ENCODE peak calls at places on chromosomes 2 and 18, in ten cellular contexts. One of them, this sample, is unnamed.

GRCh38 chr2:174744111-174744510 is 20.2 kb downstream of the CHRNA1 start:
- DNase-seq in endothelial cell: no peak
- DNase-seq in GM12865: no peak
- DNase-seq in RWPE1: no peak
- DNase-seq in CD8-positive, alpha-beta T cell: no peak
- DNase-seq in NB4: no peak
- DNase-seq in WTC11: no peak
- DNase-seq in HL-60: no peak
- DNase-seq in heart right ventricle: no peak
- DNase-seq in brain microvascular endothelial cell: no peak
- DNase-seq in this sample: no peak

GRCh38 chr18:45920367-45920766 is 46.8 kb downstream of the EPG5 start:
- DNase-seq in endothelial cell: no peak
- DNase-seq in GM12865: peak; percentile 9
- DNase-seq in RWPE1: peak; percentile 48
- DNase-seq in CD8-positive, alpha-beta T cell: no peak
- DNase-seq in NB4: peak; percentile 5
- DNase-seq in WTC11: no peak
- DNase-seq in HL-60: no peak
- DNase-seq in heart right ventricle: peak; percentile 84
- DNase-seq in brain microvascular endothelial cell: peak; percentile 30
- DNase-seq in this sample: no peak

GRCh38 chr2:170235860-170236638 is 58.1 kb downstream of the MYO3B start:
- DNase-seq in endothelial cell: peak; percentile 76
- DNase-seq in GM12865: peak; percentile 55
- DNase-seq in RWPE1: peak; percentile 26
- DNase-seq in CD8-positive, alpha-beta T cell: no peak
- DNase-seq in NB4: peak; percentile 73
- DNase-seq in WTC11: peak; percentile 36
- DNase-seq in HL-60: no peak
- DNase-seq in heart right ventricle: peak; percentile 24
- DNase-seq in brain microvascular endothelial cell: peak; percentile 56
- DNase-seq in this sample: peak; percentile 65

GRCh38 chr2:95709831-95710230 is 118.0 kb downstream of the TRIM43 start:
- DNase-seq in endothelial cell: no peak
- DNase-seq in GM12865: no peak
- DNase-seq in RWPE1: no peak
- DNase-seq in CD8-positive, alpha-beta T cell: no peak
- DNase-seq in NB4: no peak
- DNase-seq in WTC11: no peak
- DNase-seq in HL-60: no peak
- DNase-seq in heart right ventricle: no peak
- DNase-seq in brain microvascular endothelial cell: no peak
- DNase-seq in this sample: no peak

GRCh38 chr2:100902833-100903405 is 83.0 kb downstream of the NPAS2 start:
- DNase-seq in endothelial cell: no peak
- DNase-seq in GM12865: no peak
- DNase-seq in RWPE1: peak; percentile 91
- DNase-seq in CD8-positive, alpha-beta T cell: no peak
- DNase-seq in NB4: peak; percentile 22
- DNase-seq in WTC11: no peak
- DNase-seq in HL-60: no peak
- DNase-seq in heart right ventricle: no peak
- DNase-seq in brain microvascular endothelial cell: peak; percentile 92
- DNase-seq in this sample: no peak

GRCh38 chr2:170339753-170340692 is 162.1 kb downstream of the MYO3B start:
- DNase-seq in endothelial cell: no peak
- DNase-seq in GM12865: no peak
- DNase-seq in RWPE1: no peak
- DNase-seq in CD8-positive, alpha-beta T cell: no peak
- DNase-seq in NB4: no peak
- DNase-seq in WTC11: no peak
- DNase-seq in HL-60: no peak
- DNase-seq in heart right ventricle: no peak
- DNase-seq in brain microvascular endothelial cell: no peak
- DNase-seq in this sample: no peak

GRCh38 chr18:22168360-22168921 is 948 bp upstream of the GATA6 start:
- DNase-seq in endothelial cell: peak; percentile 56
- DNase-seq in GM12865: no peak
- DNase-seq in RWPE1: peak; percentile 20
- DNase-seq in CD8-positive, alpha-beta T cell: no peak
- DNase-seq in NB4: peak; percentile 35
- DNase-seq in WTC11: peak; percentile 23
- DNase-seq in HL-60: no peak
- DNase-seq in heart right ventricle: peak; percentile 44
- DNase-seq in brain microvascular endothelial cell: no peak
- DNase-seq in this sample: peak; percentile 25

GRCh38 chr2:157574165-157574564 is 54.5 kb downstream of the ACVR1C start:
- DNase-seq in endothelial cell: no peak
- DNase-seq in GM12865: no peak
- DNase-seq in RWPE1: no peak
- DNase-seq in CD8-positive, alpha-beta T cell: no peak
- DNase-seq in NB4: no peak
- DNase-seq in WTC11: no peak
- DNase-seq in HL-60: no peak
- DNase-seq in heart right ventricle: no peak
- DNase-seq in brain microvascular endothelial cell: no peak
- DNase-seq in this sample: no peak

GRCh38 chr2:166126014-166126639 is 1.7 kb downstream of the SCN1A start:
- DNase-seq in endothelial cell: no peak
- DNase-seq in GM12865: no peak
- DNase-seq in RWPE1: no peak
- DNase-seq in CD8-positive, alpha-beta T cell: no peak
- DNase-seq in NB4: no peak
- DNase-seq in WTC11: no peak
- DNase-seq in HL-60: no peak
- DNase-seq in heart right ventricle: no peak
- DNase-seq in brain microvascular endothelial cell: no peak
- DNase-seq in this sample: no peak

GRCh38 chr2:166125557-166125956 is 2.3 kb downstream of the SCN1A start:
- DNase-seq in endothelial cell: no peak
- DNase-seq in GM12865: no peak
- DNase-seq in RWPE1: no peak
- DNase-seq in CD8-positive, alpha-beta T cell: no peak
- DNase-seq in NB4: no peak
- DNase-seq in WTC11: no peak
- DNase-seq in HL-60: no peak
- DNase-seq in heart right ventricle: no peak
- DNase-seq in brain microvascular endothelial cell: no peak
- DNase-seq in this sample: no peak

GRCh38 chr2:166128156-166128505 is 311 bp upstream of the SCN1A start:
- DNase-seq in endothelial cell: no peak
- DNase-seq in GM12865: no peak
- DNase-seq in RWPE1: no peak
- DNase-seq in CD8-positive, alpha-beta T cell: no peak
- DNase-seq in NB4: no peak
- DNase-seq in WTC11: no peak
- DNase-seq in HL-60: no peak
- DNase-seq in heart right ventricle: no peak
- DNase-seq in brain microvascular endothelial cell: no peak
- DNase-seq in this sample: no peak

GRCh38 chr2:166127217-166128155 is at the start of gene SCN1A:
- DNase-seq in endothelial cell: no peak
- DNase-seq in GM12865: peak; percentile 38
- DNase-seq in RWPE1: peak; percentile 10
- DNase-seq in CD8-positive, alpha-beta T cell: no peak
- DNase-seq in NB4: peak; percentile 48
- DNase-seq in WTC11: no peak
- DNase-seq in HL-60: no peak
- DNase-seq in heart right ventricle: no peak
- DNase-seq in brain microvascular endothelial cell: no peak
- DNase-seq in this sample: peak; percentile 28
- TF ChIP-seq CTCF in endothelial cell: peak; percentile 92
- TF ChIP-seq CTCF in GM12865: peak; percentile 46
- TF ChIP-seq CTCF in RWPE1: peak; percentile 77
- TF ChIP-seq CTCF in CD8-positive, alpha-beta T cell: peak; percentile 77
- TF ChIP-seq CTCF in NB4: peak; percentile 21
- TF ChIP-seq CTCF in WTC11: peak; percentile 56
- TF ChIP-seq CTCF in HL-60: no peak
- TF ChIP-seq CTCF in heart right ventricle: peak; percentile 65
- TF ChIP-seq CTCF in brain microvascular endothelial cell: peak; percentile 36
- TF ChIP-seq CTCF in this sample: peak; percentile 80

GRCh38 chr2:9702604-9703084 is 71.8 kb upstream of the YWHAQ start:
- DNase-seq in endothelial cell: no peak
- DNase-seq in GM12865: no peak
- DNase-seq in RWPE1: no peak
- DNase-seq in CD8-positive, alpha-beta T cell: no peak
- DNase-seq in NB4: no peak
- DNase-seq in WTC11: no peak
- DNase-seq in HL-60: no peak
- DNase-seq in heart right ventricle: no peak
- DNase-seq in brain microvascular endothelial cell: no peak
- DNase-seq in this sample: no peak

GRCh38 chr2:9704600-9704999 is 73.8 kb upstream of the YWHAQ start:
- DNase-seq in endothelial cell: no peak
- DNase-seq in GM12865: no peak
- DNase-seq in RWPE1: no peak
- DNase-seq in CD8-positive, alpha-beta T cell: no peak
- DNase-seq in NB4: no peak
- DNase-seq in WTC11: no peak
- DNase-seq in HL-60: no peak
- DNase-seq in heart right ventricle: no peak
- DNase-seq in brain microvascular endothelial cell: no peak
- DNase-seq in this sample: no peak

GRCh38 chr2:9707008-9707407 is 76.2 kb upstream of the YWHAQ start:
- DNase-seq in endothelial cell: no peak
- DNase-seq in GM12865: no peak
- DNase-seq in RWPE1: no peak
- DNase-seq in CD8-positive, alpha-beta T cell: no peak
- DNase-seq in NB4: no peak
- DNase-seq in WTC11: no peak
- DNase-seq in HL-60: no peak
- DNase-seq in heart right ventricle: no peak
- DNase-seq in brain microvascular endothelial cell: no peak
- DNase-seq in this sample: no peak

GRCh38 chr2:9703085-9703641 is 72.4 kb upstream of the YWHAQ start:
- DNase-seq in endothelial cell: no peak
- DNase-seq in GM12865: peak; percentile 58
- DNase-seq in RWPE1: peak; percentile 87
- DNase-seq in CD8-positive, alpha-beta T cell: peak; percentile 84
- DNase-seq in NB4: peak; percentile 58
- DNase-seq in WTC11: no peak
- DNase-seq in HL-60: no peak
- DNase-seq in heart right ventricle: no peak
- DNase-seq in brain microvascular endothelial cell: peak; percentile 27
- DNase-seq in this sample: no peak

GRCh38 chr2:9703701-9704221 is 73.0 kb upstream of the YWHAQ start:
- DNase-seq in endothelial cell: no peak
- DNase-seq in GM12865: peak; percentile 27
- DNase-seq in RWPE1: peak; percentile 75
- DNase-seq in CD8-positive, alpha-beta T cell: no peak
- DNase-seq in NB4: peak; percentile 86
- DNase-seq in WTC11: no peak
- DNase-seq in HL-60: peak; percentile 43
- DNase-seq in heart right ventricle: no peak
- DNase-seq in brain microvascular endothelial cell: peak; percentile 66
- DNase-seq in this sample: no peak
- TF ChIP-seq CTCF in endothelial cell: no peak
- TF ChIP-seq CTCF in GM12865: no peak
- TF ChIP-seq CTCF in RWPE1: no peak
- TF ChIP-seq CTCF in CD8-positive, alpha-beta T cell: no peak
- TF ChIP-seq CTCF in NB4: no peak
- TF ChIP-seq CTCF in WTC11: no peak
- TF ChIP-seq CTCF in HL-60: no peak
- TF ChIP-seq CTCF in heart right ventricle: no peak
- TF ChIP-seq CTCF in brain microvascular endothelial cell: peak; percentile 7
- TF ChIP-seq CTCF in this sample: no peak

GRCh38 chr2:127125821-127126220 is 18.9 kb upstream of the BIN1 start:
- DNase-seq in endothelial cell: no peak
- DNase-seq in GM12865: no peak
- DNase-seq in RWPE1: no peak
- DNase-seq in CD8-positive, alpha-beta T cell: no peak
- DNase-seq in NB4: no peak
- DNase-seq in WTC11: no peak
- DNase-seq in HL-60: no peak
- DNase-seq in heart right ventricle: no peak
- DNase-seq in brain microvascular endothelial cell: no peak
- DNase-seq in this sample: no peak

GRCh38 chr2:127128508-127128907 is 21.6 kb upstream of the BIN1 start:
- DNase-seq in endothelial cell: no peak
- DNase-seq in GM12865: peak; percentile 87
- DNase-seq in RWPE1: peak; percentile 37
- DNase-seq in CD8-positive, alpha-beta T cell: no peak
- DNase-seq in NB4: no peak
- DNase-seq in WTC11: peak; percentile 60
- DNase-seq in HL-60: no peak
- DNase-seq in heart right ventricle: no peak
- DNase-seq in brain microvascular endothelial cell: no peak
- DNase-seq in this sample: no peak

GRCh38 chr2:127133793-127134192 is 26.8 kb upstream of the BIN1 start:
- DNase-seq in endothelial cell: no peak
- DNase-seq in GM12865: no peak
- DNase-seq in RWPE1: no peak
- DNase-seq in CD8-positive, alpha-beta T cell: no peak
- DNase-seq in NB4: no peak
- DNase-seq in WTC11: no peak
- DNase-seq in HL-60: no peak
- DNase-seq in heart right ventricle: no peak
- DNase-seq in brain microvascular endothelial cell: no peak
- DNase-seq in this sample: no peak

GRCh38 chr2:127134235-127134634 is 27.3 kb upstream of the BIN1 start:
- DNase-seq in endothelial cell: no peak
- DNase-seq in GM12865: no peak
- DNase-seq in RWPE1: no peak
- DNase-seq in CD8-positive, alpha-beta T cell: no peak
- DNase-seq in NB4: no peak
- DNase-seq in WTC11: no peak
- DNase-seq in HL-60: no peak
- DNase-seq in heart right ventricle: no peak
- DNase-seq in brain microvascular endothelial cell: no peak
- DNase-seq in this sample: no peak

DNA sequence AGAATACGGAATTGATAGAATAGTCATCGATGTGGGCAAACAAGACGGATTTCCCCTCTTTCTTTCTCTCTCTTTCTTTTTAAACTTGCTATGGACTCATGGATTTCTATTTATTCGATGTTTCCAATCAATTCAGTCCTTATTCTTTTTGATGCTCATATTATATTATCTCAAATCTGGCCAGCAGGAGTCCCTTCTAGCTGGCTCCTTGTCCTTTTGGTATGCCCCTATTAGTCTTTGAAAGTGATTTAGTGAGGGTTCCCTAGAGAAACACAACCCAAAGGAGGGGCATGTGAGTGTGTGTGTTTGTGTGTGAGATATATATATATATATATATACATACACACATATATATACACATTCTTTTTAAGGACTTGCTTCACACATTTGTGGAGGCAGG is 23.5 kb upstream of the BIN1 start:
- DNase-seq in endothelial cell: no peak
- DNase-seq in GM12865: no peak
- DNase-seq in RWPE1: no peak
- DNase-seq in CD8-positive, alpha-beta T cell: no peak
- DNase-seq in NB4: no peak
- DNase-seq in WTC11: no peak
- DNase-seq in HL-60: no peak
- DNase-seq in heart right ventricle: no peak
- DNase-seq in brain microvascular endothelial cell: no peak
- DNase-seq in this sample: no peak
- TF ChIP-seq CTCF in endothelial cell: no peak
- TF ChIP-seq CTCF in GM12865: no peak
- TF ChIP-seq CTCF in RWPE1: no peak
- TF ChIP-seq CTCF in CD8-positive, alpha-beta T cell: no peak
- TF ChIP-seq CTCF in NB4: no peak
- TF ChIP-seq CTCF in WTC11: no peak
- TF ChIP-seq CTCF in HL-60: no peak
- TF ChIP-seq CTCF in heart right ventricle: no peak
- TF ChIP-seq CTCF in brain microvascular endothelial cell: peak; percentile 22
- TF ChIP-seq CTCF in this sample: no peak

GRCh38 chr2:231482806-231483391 is 18.6 kb upstream of the NCL start:
- DNase-seq in endothelial cell: peak; percentile 84
- DNase-seq in GM12865: peak; percentile 89
- DNase-seq in RWPE1: peak; percentile 57
- DNase-seq in CD8-positive, alpha-beta T cell: peak; percentile 77
- DNase-seq in NB4: peak; percentile 85
- DNase-seq in WTC11: peak; percentile 82
- DNase-seq in HL-60: peak; percentile 28
- DNase-seq in heart right ventricle: peak; percentile 72
- DNase-seq in brain microvascular endothelial cell: peak; percentile 31
- DNase-seq in this sample: peak; percentile 72
- TF ChIP-seq CTCF in endothelial cell: peak; percentile 75
- TF ChIP-seq CTCF in GM12865: peak; percentile 95
- TF ChIP-seq CTCF in RWPE1: peak; percentile 92
- TF ChIP-seq CTCF in CD8-positive, alpha-beta T cell: peak; percentile 75
- TF ChIP-seq CTCF in NB4: peak; percentile 92
- TF ChIP-seq CTCF in WTC11: peak; percentile 55
- TF ChIP-seq CTCF in HL-60: peak; percentile 53
- TF ChIP-seq CTCF in heart right ventricle: peak; percentile 97
- TF ChIP-seq CTCF in brain microvascular endothelial cell: peak; percentile 90
- TF ChIP-seq CTCF in this sample: peak; percentile 81